ENCODE peak calls at places on chromosome 22, in nine cellular contexts. H is AG04450, F is tibial artery, D is breast epithelium, B is bronchial epithelial cell, N is fibroblast of mammary gland, O is cardiac muscle cell, I is A549, R is transverse colon. W is an unnamed sample.

GRCh38 chr22:48070760-48071159 is 1308.3 kb downstream of the TBC1D22A start:
- DNase-seq in H (no peak), F (no peak), D (no peak), B (no peak), N (no peak), O (no peak), I (no peak), R (no peak), W (no peak)

GRCh38 chr22:37223965-37224551 is 11.8 kb upstream of the SSTR3 start:
- DNase-seq in H (no peak), F (no peak), D (no peak), B (no peak), N (no peak), O (no peak), I (no peak), R (no peak), W (no peak)

GRCh38 chr22:48943567-48944432 is 883.9 kb downstream of the BRD1 start:
- DNase-seq in H (no peak), F (peak), D (peak), B (no peak), N (no peak), O (no peak), I (peak), R (peak), W (no peak)

GRCh38 chr22:29393019-29393608 is 4.7 kb upstream of the AP1B1 start:
- DNase-seq in H (no peak), F (no peak), D (no peak), B (no peak), N (no peak), O (no peak), I (no peak), R (no peak), W (no peak)

GRCh38 chr22:47209547-47210023 is 447.1 kb downstream of the TBC1D22A start:
- DNase-seq in H (no peak), F (no peak), D (no peak), B (no peak), N (no peak), O (no peak), I (no peak), R (no peak), W (no peak)

GRCh38 chr22:28601915-28602314 is 77.7 kb downstream of the TTC28 start:
- DNase-seq in H (no peak), F (no peak), D (no peak), B (no peak), N (no peak), O (no peak), I (no peak), R (no peak), W (no peak)

GRCh38 chr22:28714043-28714442 is 27.6 kb downstream of the CHEK2 start:
- DNase-seq in H (no peak), F (no peak), D (no peak), B (peak), N (peak), O (no peak), I (no peak), R (no peak), W (no peak)

GRCh38 chr22:16609548-16610261 is 17.1 kb upstream of the CCT8L2 start:
- DNase-seq in H (no peak), F (no peak), D (no peak), B (no peak), N (no peak), O (no peak), I (no peak), R (no peak), W (no peak)

GRCh38 chr22:35455529-35455928 is 55.6 kb downstream of the MCM5 start:
- DNase-seq in H (no peak), F (no peak), D (no peak), B (no peak), N (no peak), O (no peak), I (no peak), R (no peak), W (no peak)

GRCh38 chr22:50605349-50606074 is 4.9 kb downstream of the MAPK8IP2 start:
- DNase-seq in H (no peak), F (no peak), D (no peak), B (no peak), N (no peak), O (no peak), I (no peak), R (no peak), W (no peak)

GRCh38 chr22:41902016-41902415 is 12.9 kb downstream of the SHISA8 start:
- DNase-seq in H (no peak), F (no peak), D (no peak), B (no peak), N (no peak), O (no peak), I (no peak), R (no peak), W (no peak)

GRCh38 chr22:50257451-50258360 is 3.8 kb downstream of the MAPK12 start:
- DNase-seq in H (no peak), F (no peak), D (no peak), B (no peak), N (no peak), O (no peak), I (no peak), R (no peak), W (no peak)

GRCh38 chr22:36740716-36741115 is 35.2 kb downstream of the IFT27 start:
- DNase-seq in H (no peak), F (no peak), D (no peak), B (no peak), N (no peak), O (no peak), I (no peak), R (peak), W (no peak)

GRCh38 chr22:49979587-49980264 is 19.2 kb downstream of the PIM3 start:
- DNase-seq in H (no peak), F (peak), D (peak), B (peak), N (peak), O (peak), I (peak), R (peak), W (no peak)

GRCh38 chr22:46366801-46367706 is 31.5 kb downstream of the TRMU start:
- DNase-seq in H (no peak), F (no peak), D (no peak), B (no peak), N (no peak), O (no peak), I (no peak), R (peak), W (no peak)

GRCh38 chr22:47588583-47588970 is 826.1 kb downstream of the TBC1D22A start:
- DNase-seq in H (no peak), F (peak), D (no peak), B (no peak), N (no peak), O (no peak), I (no peak), R (no peak), W (no peak)

GRCh38 chr22:30183271-30183670 is 63.3 kb downstream of the LIF start:
- DNase-seq in H (no peak), F (no peak), D (no peak), B (no peak), N (no peak), O (no peak), I (no peak), R (no peak), W (no peak)

GRCh38 chr22:35749808-35750207 is 32.1 kb downstream of the APOL5 start:
- DNase-seq in H (no peak), F (no peak), D (no peak), B (no peak), N (peak), O (no peak), I (no peak), R (no peak), W (peak)

GRCh38 chr22:32123657-32124056 is 35.4 kb downstream of the C22orf42 start:
- DNase-seq in H (no peak), F (no peak), D (no peak), B (no peak), N (no peak), O (no peak), I (no peak), R (no peak), W (no peak)

GRCh38 chr22:49359061-49359460 is 468.6 kb downstream of the BRD1 start:
- DNase-seq in H (no peak), F (no peak), D (no peak), B (no peak), N (no peak), O (no peak), I (no peak), R (no peak), W (no peak)

GRCh38 chr22:19970479-19971275 is 29.1 kb upstream of the TXNRD2 start:
- DNase-seq in H (no peak), F (peak), D (peak), B (peak), N (peak), O (peak), I (peak), R (peak), W (no peak)

GRCh38 chr22:19292262-19293230 is 1.0 kb upstream of the CLTCL1 start:
- DNase-seq in H (no peak), F (peak), D (no peak), B (peak), N (peak), O (peak), I (no peak), R (peak), W (no peak)

GRCh38 chr22:49372530-49373288 is 455.0 kb downstream of the BRD1 start:
- DNase-seq in H (no peak), F (no peak), D (peak), B (no peak), N (no peak), O (no peak), I (peak), R (no peak), W (no peak)

GRCh38 chr22:19019679-19020032 is 83.6 kb upstream of the PRODH start:
- DNase-seq in H (no peak), F (no peak), D (no peak), B (no peak), N (no peak), O (no peak), I (no peak), R (no peak), W (no peak)

GRCh38 chr22:49754674-49755590 is 72.7 kb downstream of the BRD1 start:
- DNase-seq in H (no peak), F (no peak), D (no peak), B (no peak), N (no peak), O (no peak), I (no peak), R (no peak), W (no peak)

GRCh38 chr22:49886346-49887073 is 31.7 kb downstream of the ALG12 start:
- DNase-seq in H (no peak), F (no peak), D (no peak), B (no peak), N (no peak), O (no peak), I (no peak), R (no peak), W (no peak)

GRCh38 chr22:37566903-37567798 is 6.9 kb downstream of the CDC42EP1 start:
- DNase-seq in H (no peak), F (peak), D (peak), B (peak), N (peak), O (peak), I (peak), R (peak), W (no peak)

GRCh38 chr22:32574397-32574796 is 99.8 kb downstream of the FBXO7 start:
- DNase-seq in H (no peak), F (no peak), D (no peak), B (no peak), N (no peak), O (no peak), I (no peak), R (no peak), W (no peak)

GRCh38 chr22:29259253-29259899 is 8.4 kb downstream of the RHBDD3 start:
- DNase-seq in H (no peak), F (no peak), D (no peak), B (no peak), N (no peak), O (peak), I (peak), R (no peak), W (no peak)

GRCh38 chr22:48254311-48254873 is 1491.9 kb downstream of the TBC1D22A start:
- DNase-seq in H (no peak), F (no peak), D (no peak), B (no peak), N (no peak), O (no peak), I (no peak), R (peak), W (no peak)

GRCh38 chr22:44080936-44081853 is 57.1 kb downstream of the PARVB start:
- DNase-seq in H (peak), F (peak), D (peak), B (peak), N (peak), O (peak), I (peak), R (peak), W (peak)

GRCh38 chr22:50191041-50191740 is 5.5 kb downstream of the TRABD start:
- DNase-seq in H (no peak), F (no peak), D (no peak), B (no peak), N (no peak), O (no peak), I (no peak), R (peak), W (no peak)

GRCh38 chr22:31537019-31537535 is 40.7 kb downstream of the SFI1 start:
- DNase-seq in H (no peak), F (no peak), D (no peak), B (no peak), N (no peak), O (peak), I (no peak), R (no peak), W (no peak)

GRCh38 chr22:21068681-21069276 is 23.0 kb downstream of the LRRC74B start:
- DNase-seq in H (no peak), F (no peak), D (peak), B (no peak), N (no peak), O (no peak), I (no peak), R (no peak), W (no peak)

GRCh38 chr22:35375031-35375430 is 5.9 kb upstream of the HMOX1 start:
- DNase-seq in H (no peak), F (no peak), D (no peak), B (no peak), N (peak), O (peak), I (no peak), R (no peak), W (no peak)

GRCh38 chr22:43014062-43014875 is 680 bp downstream of the PACSIN2 start:
- DNase-seq in H (no peak), F (no peak), D (peak), B (no peak), N (peak), O (peak), I (no peak), R (peak), W (no peak)

GRCh38 chr22:37544955-37545702 is 15.2 kb upstream of the CDC42EP1 start:
- DNase-seq in H (no peak), F (peak), D (no peak), B (peak), N (peak), O (peak), I (peak), R (peak), W (no peak)

GRCh38 chr22:42700901-42701300 is 19.8 kb downstream of the A4GALT start:
- DNase-seq in H (no peak), F (no peak), D (no peak), B (no peak), N (no peak), O (no peak), I (no peak), R (no peak), W (no peak)

GRCh38 chr22:22228921-22229320 is 15.7 kb upstream of the VPREB1 start:
- DNase-seq in H (no peak), F (no peak), D (no peak), B (no peak), N (no peak), O (no peak), I (no peak), R (no peak), W (no peak)
- H3K4me3 ChIP-seq in H (no peak), F (no peak), D (no peak), B (no peak), N (no peak), O (no peak), I (no peak), R (no peak), W (no peak)

DNA sequence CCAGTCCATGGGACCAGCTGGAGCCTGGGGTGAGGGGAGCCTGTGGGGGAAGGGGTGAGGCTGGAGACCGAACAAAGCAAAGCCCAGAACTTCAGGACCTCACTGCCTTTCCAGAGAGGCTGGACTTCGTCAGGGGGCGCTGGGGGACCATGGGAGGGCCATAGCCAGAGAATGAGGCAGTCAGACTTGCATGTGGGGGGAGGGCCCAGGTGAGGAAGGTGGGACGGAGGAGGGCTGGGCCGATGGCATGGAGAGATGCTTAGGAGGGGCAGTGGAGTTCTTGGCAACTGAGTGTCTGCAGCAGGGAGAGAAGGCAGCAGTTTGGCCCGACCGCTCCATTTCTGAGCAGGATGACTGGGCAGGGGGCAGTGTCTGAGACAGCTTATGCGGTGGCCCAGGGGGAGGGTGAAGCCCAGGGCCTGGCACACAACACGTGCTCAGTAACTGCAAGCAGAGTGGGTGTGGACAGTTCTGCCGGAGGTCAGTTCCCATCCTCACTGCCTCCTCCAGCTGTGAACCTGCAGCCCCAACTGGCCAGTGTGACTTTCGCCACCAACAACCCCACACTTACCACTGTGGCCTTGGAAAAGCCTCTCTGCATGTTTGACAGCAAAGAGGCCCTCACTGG is 796 bp downstream of the UPK3A start:
- DNase-seq in H (no peak), F (no peak), D (no peak), B (no peak), N (no peak), O (no peak), I (no peak), R (no peak), W (no peak)
- TF ChIP-seq CTCF in H (no peak), F (no peak), D (no peak), B (no peak), N (no peak), O (no peak), I (no peak), R (no peak), W (no peak)

DNA sequence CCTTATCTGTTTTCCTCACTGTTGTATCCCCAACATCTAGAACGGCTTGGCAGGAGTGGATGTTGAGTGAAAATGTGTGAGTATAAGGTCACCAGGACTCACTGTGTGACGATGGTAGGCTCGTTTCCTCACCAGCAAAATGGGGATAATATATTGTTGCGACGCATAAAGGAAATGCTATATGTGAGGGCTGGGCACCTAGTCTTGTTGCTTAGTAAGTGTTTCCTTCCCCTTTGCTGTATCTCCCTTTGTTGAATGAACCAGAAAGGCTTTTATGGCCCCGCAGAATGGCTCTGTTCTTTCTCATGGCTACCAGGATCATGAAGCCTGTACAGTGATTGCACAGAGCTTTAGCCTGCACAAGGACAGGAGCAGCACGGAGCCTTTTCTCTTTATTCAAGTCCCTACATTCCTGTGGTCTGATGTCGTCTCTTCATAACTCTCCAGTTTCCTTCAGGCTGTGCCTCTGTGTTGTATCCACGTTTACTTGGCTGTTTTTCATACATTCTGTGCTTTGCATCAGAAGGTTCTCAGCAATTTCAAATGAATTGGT is 5.4 kb downstream of the TNRC6B start:
- DNase-seq in H (no peak), F (no peak), D (no peak), B (peak), N (peak), O (peak), I (no peak), R (peak), W (no peak)
- H3K4me3 ChIP-seq in H (peak), F (no peak), D (no peak), B (no peak), N (peak), O (no peak), I (no peak), R (no peak), W (peak)

DNA sequence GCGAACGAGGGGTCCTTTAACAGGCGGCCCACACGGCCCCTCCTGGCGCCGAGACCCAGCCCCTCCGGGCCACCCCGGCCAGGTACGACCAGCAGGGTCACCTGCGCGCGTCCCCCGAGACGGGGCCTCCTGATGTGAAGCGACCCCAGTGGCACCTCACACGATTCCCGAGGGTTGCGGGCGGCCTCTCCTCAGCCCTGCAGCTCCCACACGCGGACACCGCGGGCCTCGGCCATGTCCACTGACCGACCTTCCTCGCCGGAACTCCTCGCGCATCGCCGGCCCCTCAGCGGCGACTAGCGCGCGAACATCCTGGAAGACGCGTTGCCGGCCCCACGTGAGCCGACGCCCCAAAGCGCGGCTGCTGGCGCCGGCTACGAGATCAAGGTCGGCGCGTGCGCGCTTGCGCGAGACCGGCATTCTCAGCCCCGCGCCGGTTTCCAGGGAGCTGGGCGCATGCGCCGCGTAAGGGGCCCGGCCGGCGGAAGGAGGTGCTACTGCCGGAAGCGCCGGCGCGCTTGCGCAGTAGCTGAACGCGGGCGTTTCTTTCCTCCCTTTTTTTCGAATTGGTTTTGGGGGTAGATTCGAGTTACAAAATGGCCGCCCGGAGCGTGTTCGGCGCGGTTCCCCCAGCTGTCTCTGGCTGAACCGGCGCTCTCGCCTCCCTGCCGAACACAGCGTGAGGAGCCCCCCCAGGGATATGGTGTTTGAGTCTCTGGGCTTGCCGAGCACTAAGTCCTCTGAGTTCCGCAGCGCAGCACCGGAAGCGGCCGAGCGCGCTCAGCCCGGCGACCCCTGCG is at the start of gene NUP50:
- DNase-seq in H (peak), F (peak), D (peak), B (peak), N (peak), O (peak), I (peak), R (peak), W (peak)
- TF ChIP-seq CTCF in H (no peak), F (no peak), D (no peak), B (no peak), N (no peak), O (no peak), I (no peak), R (no peak), W (no peak)

GRCh38 chr22:27299181-27300085 is 502.1 kb downstream of the MN1 start:
- DNase-seq in H (no peak), F (no peak), D (no peak), B (no peak), N (no peak), O (peak), I (no peak), R (no peak), W (no peak)
- H3K4me3 ChIP-seq in H (peak), F (no peak), D (peak), B (no peak), N (no peak), O (no peak), I (no peak), R (no peak), W (no peak)

DNA sequence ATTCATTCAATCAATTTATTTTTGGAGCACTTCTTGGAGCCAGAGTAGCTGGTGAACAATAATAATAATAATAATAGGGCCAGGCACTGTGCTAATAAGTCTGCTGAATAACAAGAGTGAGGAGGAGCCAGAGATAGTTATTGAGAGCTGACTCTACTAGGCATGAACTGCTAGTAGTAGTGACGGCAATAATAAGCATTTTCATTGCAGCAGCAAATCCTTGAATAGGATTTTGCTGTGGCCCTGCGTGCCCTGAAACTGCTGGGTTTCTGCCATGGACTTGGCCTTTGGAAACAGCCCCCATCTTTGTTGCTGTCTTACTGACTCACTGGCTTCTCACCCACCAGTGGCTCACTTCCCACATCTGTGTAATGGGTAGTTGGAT is 545.9 kb downstream of the MIAT start:
- DNase-seq in H (no peak), F (no peak), D (no peak), B (no peak), N (no peak), O (no peak), I (no peak), R (no peak), W (no peak)
- TF ChIP-seq CTCF in H (no peak), F (no peak), D (no peak), B (no peak), N (no peak), O (no peak), I (no peak), R (no peak), W (no peak)

GRCh38 chr22:39170825-39171622 is 18.5 kb upstream of the CBX7 start:
- DNase-seq in H (peak), F (peak), D (peak), B (peak), N (peak), O (peak), I (peak), R (peak), W (no peak)
- H3K4me3 ChIP-seq in H (no peak), F (no peak), D (no peak), B (no peak), N (no peak), O (no peak), I (no peak), R (no peak), W (no peak)